ENCODE peak calls at places on chromosomes 4 and X, in five cellular contexts. O is right lobe of liver, S is stomach, Z is A549, U is transverse colon. X is an unnamed sample.

GRCh38 chr4:25843340-25844097 is 19.3 kb downstream of the SEL1L3 start:
- DNase-seq in O (peak; percentile 85), S (peak; percentile 86), Z (no peak), U (peak; percentile 59), X (peak; percentile 76)

GRCh38 chrX:43283187-43283586 is 372.9 kb upstream of the MAOA start:
- DNase-seq in O (no peak), S (no peak), Z (no peak), U (no peak), X (no peak)

GRCh38 chr4:81135501-81135900 is 79.5 kb downstream of the PRKG2 start:
- DNase-seq in O (no peak), S (no peak), Z (no peak), U (no peak), X (no peak)

GRCh38 chrX:28177202-28177601 is 196.0 kb upstream of the DCAF8L1 start:
- DNase-seq in O (peak; percentile 31), S (no peak), Z (no peak), U (peak; percentile 25), X (no peak)

GRCh38 chr4:24488399-24489164 is 95.8 kb downstream of the DHX15 start:
- DNase-seq in O (peak; percentile 79), S (peak; percentile 87), Z (peak; percentile 67), U (peak; percentile 79), X (peak; percentile 50)

GRCh38 chr4:76803522-76803921 is 94.4 kb downstream of the SOWAHB start:
- DNase-seq in O (no peak), S (no peak), Z (no peak), U (no peak), X (peak; percentile 63)

GRCh38 chr4:7546809-7547367 is 112.2 kb upstream of the PSAPL1 start:
- DNase-seq in O (no peak), S (no peak), Z (no peak), U (no peak), X (no peak)

GRCh38 chr4:25787891-25788331 is 74.9 kb downstream of the SEL1L3 start:
- DNase-seq in O (no peak), S (peak; percentile 40), Z (no peak), U (no peak), X (no peak)

GRCh38 chr4:38860788-38861424 is 4.3 kb upstream of the TLR6 start:
- DNase-seq in O (no peak), S (peak; percentile 55), Z (peak; percentile 42), U (peak; percentile 67), X (peak; percentile 67)

GRCh38 chr4:123561525-123561924 is 164.9 kb downstream of the SPRY1 start:
- DNase-seq in O (no peak), S (no peak), Z (no peak), U (no peak), X (no peak)

GRCh38 chr4:30962949-30963348 is 242.8 kb downstream of the PCDH7 start:
- DNase-seq in O (no peak), S (no peak), Z (no peak), U (no peak), X (no peak)

GRCh38 chr4:1898007-1898406 is 26.8 kb downstream of the NSD2 start:
- DNase-seq in O (no peak), S (no peak), Z (no peak), U (no peak), X (no peak)

GRCh38 chrX:57900961-57901360 is 9.3 kb downstream of the ZXDA start:
- DNase-seq in O (no peak), S (no peak), Z (no peak), U (no peak), X (no peak)

GRCh38 chr4:1571986-1572385 is 112.1 kb downstream of the FAM53A start:
- DNase-seq in O (peak; percentile 23), S (no peak), Z (no peak), U (no peak), X (no peak)

GRCh38 chr4:14906805-14907204 is 95.5 kb upstream of the CPEB2 start:
- DNase-seq in O (no peak), S (no peak), Z (no peak), U (no peak), X (no peak)

DNA sequence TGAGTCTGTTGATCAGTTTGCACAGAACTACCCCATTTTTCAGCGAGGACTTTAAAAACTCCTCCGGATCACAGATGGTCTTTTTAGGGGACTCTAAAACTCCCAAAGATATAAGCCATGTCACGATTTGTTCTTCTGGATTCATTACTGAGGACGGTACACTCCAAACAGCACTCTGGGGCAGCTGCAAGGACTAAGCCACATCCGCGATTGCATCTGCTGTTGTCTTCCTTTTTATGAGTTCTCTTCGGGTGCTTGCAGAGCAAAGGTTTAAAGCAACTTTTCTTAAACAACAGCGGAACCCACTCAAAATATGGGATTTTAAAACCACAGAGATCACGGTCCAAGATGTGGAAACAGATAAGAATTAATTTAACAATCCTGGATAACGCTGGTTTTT is at the start of gene ARHGEF6:
- DNase-seq in O (no peak), S (no peak), Z (no peak), U (peak; percentile 38), X (peak; percentile 64)
- TF ChIP-seq POLR2A in O (no peak), S (no peak), Z (no peak), U (peak; percentile 40), X (no peak)

GRCh38 chr4:68864438-68865177 is 48.8 kb downstream of the UGT2B10 start:
- DNase-seq in O (peak; percentile 77), S (peak; percentile 63), Z (no peak), U (peak; percentile 73), X (peak; percentile 69)

GRCh38 chr4:68865760-68866159 is 50.0 kb downstream of the UGT2B10 start:
- DNase-seq in O (no peak), S (no peak), Z (no peak), U (no peak), X (no peak)

GRCh38 chr4:68861057-68861456 is 45.3 kb downstream of the UGT2B10 start:
- DNase-seq in O (no peak), S (no peak), Z (no peak), U (no peak), X (no peak)

GRCh38 chr4:68869274-68869773 is 53.5 kb downstream of the UGT2B10 start:
- DNase-seq in O (no peak), S (no peak), Z (no peak), U (no peak), X (no peak)

GRCh38 chr4:68865178-68865638 is 49.4 kb downstream of the UGT2B10 start:
- DNase-seq in O (no peak), S (no peak), Z (no peak), U (no peak), X (no peak)
- H3K4me1 ChIP-seq in O (peaks cover 46% of the 10 kb centered on the region), S (peaks cover 13% of the 10 kb centered on the region), Z (peaks cover 23% of the 10 kb centered on the region), U (no peaks in the 10 kb centered on the region), X (no peaks in the 10 kb centered on the region)

GRCh38 chr4:107977482-107977881 is 12.2 kb upstream of the HADH start:
- DNase-seq in O (no peak), S (no peak), Z (no peak), U (no peak), X (no peak)
- TF ChIP-seq POLR2A in O (no peak), S (no peak), Z (no peak), U (no peak), X (no peak)

GRCh38 chr4:185344743-185345538 is 50.8 kb downstream of the LRP2BP start:
- DNase-seq in O (no peak), S (no peak), Z (no peak), U (no peak), X (no peak)
- H3K4me1 ChIP-seq in O (no peaks in the 10 kb centered on the region), S (peaks cover 6% of the 10 kb centered on the region), Z (no peaks in the 10 kb centered on the region), U (peaks cover 5% of the 10 kb centered on the region), X (no peaks in the 10 kb centered on the region)

GRCh38 chr4:168433576-168433975 is 46.7 kb downstream of the DDX60L start:
- DNase-seq in O (no peak), S (no peak), Z (no peak), U (no peak), X (no peak)
- TF ChIP-seq POLR2A in O (no peak), S (no peak), Z (no peak), U (no peak), X (no peak)

DNA sequence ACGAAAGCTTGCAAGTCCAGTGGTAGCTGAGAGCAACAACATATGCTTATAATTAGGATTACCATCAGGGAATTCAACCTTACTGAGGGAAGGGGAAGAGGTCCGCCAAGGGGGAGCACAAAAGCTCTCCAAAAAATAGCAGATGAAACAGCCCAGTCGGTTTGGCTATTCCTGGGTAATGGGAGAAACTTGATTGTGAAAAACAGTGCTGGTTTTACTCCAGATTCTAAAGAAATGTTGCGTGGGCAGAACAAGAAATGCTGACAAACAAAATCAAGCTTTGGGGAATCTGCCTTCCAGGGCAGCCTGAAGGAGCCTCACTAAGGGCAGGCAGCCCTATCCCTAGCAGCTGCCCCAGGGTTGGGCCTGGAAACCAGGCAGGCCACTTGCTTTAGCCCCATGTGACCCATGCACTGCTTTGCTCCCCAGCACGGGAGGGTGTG is 160.8 kb upstream of the LDB2 start:
- DNase-seq in O (no peak), S (no peak), Z (no peak), U (no peak), X (no peak)
- H3K4me1 ChIP-seq in O (no peaks in the 10 kb centered on the region), S (peaks cover 6% of the 10 kb centered on the region), Z (no peaks in the 10 kb centered on the region), U (no peaks in the 10 kb centered on the region), X (no peaks in the 10 kb centered on the region)

DNA sequence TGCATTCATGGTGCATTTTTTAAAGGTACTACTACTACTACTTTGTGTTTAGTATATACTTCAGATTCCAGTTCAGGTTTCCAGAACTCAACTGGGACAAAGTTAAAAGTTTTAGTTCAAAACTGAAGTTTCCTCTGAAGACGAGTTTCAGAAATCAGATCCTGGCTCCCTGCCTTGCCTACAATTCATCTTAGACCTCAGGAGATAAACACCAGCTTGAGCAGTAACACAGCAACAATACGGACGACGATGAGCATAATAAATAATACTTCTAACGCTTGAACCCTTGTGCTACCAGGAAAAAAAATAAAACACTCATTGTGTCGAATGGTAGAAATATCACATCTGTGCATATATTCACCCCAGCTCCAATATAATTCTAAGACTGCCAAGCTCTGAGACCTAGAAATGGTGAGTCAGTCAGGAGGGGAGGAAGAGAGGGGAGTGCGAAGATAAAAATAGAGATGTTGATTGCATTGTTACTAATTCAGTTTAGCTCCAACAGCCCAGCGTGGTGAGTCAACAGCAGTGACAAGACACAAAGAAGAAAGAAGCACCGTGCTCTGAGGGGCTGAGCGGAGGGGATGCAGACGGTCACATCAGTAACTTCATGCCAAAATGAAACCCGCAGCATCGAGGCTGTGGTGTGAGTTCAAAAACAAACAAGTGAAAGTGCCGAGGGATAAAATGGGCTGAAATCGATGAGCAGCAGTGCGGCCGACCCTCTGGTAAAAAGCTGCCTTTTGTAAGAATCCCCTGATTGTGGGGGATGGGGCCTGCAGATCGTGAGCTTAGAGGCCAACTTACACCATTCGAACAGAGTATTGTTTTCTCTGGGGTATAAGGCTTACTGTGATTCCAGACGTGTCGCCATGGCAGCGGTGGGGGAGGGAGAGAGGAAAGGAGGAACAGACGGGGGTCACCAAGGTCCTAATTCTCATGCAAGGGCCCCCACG is 150.3 kb downstream of the MGST2 start:
- DNase-seq in O (no peak), S (no peak), Z (no peak), U (peak; percentile 13), X (no peak)
- TF ChIP-seq POLR2A in O (no peak), S (no peak), Z (no peak), U (no peak), X (no peak)

X was measured in Peyer's patch.